ENCODE peak calls at places on chromosomes 1 and 21, in four cellular contexts. S is mucosa of descending colon, K is stomach, Z is ovary. T is an unnamed sample.

GRCh38 chr1:212167098-212167497 is 118.1 kb upstream of the PPP2R5A start:
- DNase-seq in S (no peak), K (no peak), Z (no peak), T (peak)

GRCh38 chr1:33758698-33759097 is 105.2 kb upstream of the HMGB4 start:
- DNase-seq in S (peak), K (no peak), Z (no peak), T (peak)

GRCh38 chr21:46078984-46079356 is 18.9 kb upstream of the COL6A2 start:
- DNase-seq in S (no peak), K (no peak), Z (no peak), T (peak)

GRCh38 chr1:98110674-98111073 is 189.8 kb upstream of the DPYD start:
- DNase-seq in S (no peak), K (no peak), Z (no peak), T (no peak)

GRCh38 chr1:98962156-98962555 is 42.5 kb downstream of the PLPPR5 start:
- DNase-seq in S (no peak), K (no peak), Z (no peak), T (no peak)

GRCh38 chr1:165898837-165899236 is 71.4 kb downstream of the UCK2 start:
- DNase-seq in S (no peak), K (no peak), Z (no peak), T (no peak)

GRCh38 chr21:34801519-34802132 is 132.8 kb downstream of the CLIC6 start:
- DNase-seq in S (no peak), K (no peak), Z (no peak), T (no peak)

GRCh38 chr21:46486481-46487000 is 27.9 kb downstream of the DIP2A start:
- DNase-seq in S (no peak), K (no peak), Z (no peak), T (no peak)

GRCh38 chr1:90346757-90347156 is 351.8 kb downstream of the ZNF326 start:
- DNase-seq in S (no peak), K (no peak), Z (no peak), T (no peak)

GRCh38 chr1:174206148-174206826 is 47.0 kb downstream of the RABGAP1L start:
- DNase-seq in S (no peak), K (no peak), Z (no peak), T (no peak)

GRCh38 chr1:20932437-20932977 is 145.4 kb upstream of the HP1BP3 start:
- DNase-seq in S (no peak), K (no peak), Z (no peak), T (no peak)

GRCh38 chr1:61079898-61080336 is 2.4 kb upstream of the NFIA start:
- DNase-seq in S (peak), K (peak), Z (peak), T (peak)

GRCh38 chr21:36630485-36631206 is 68.3 kb upstream of the SIM2 start:
- DNase-seq in S (peak), K (peak), Z (peak), T (peak)

GRCh38 chr1:17735791-17736190 is 19.3 kb upstream of the ACTL8 start:
- DNase-seq in S (no peak), K (no peak), Z (no peak), T (no peak)

GRCh38 chr1:91655912-91656449 is 155.3 kb downstream of the CDC7 start:
- DNase-seq in S (no peak), K (no peak), Z (no peak), T (no peak)

GRCh38 chr1:54094001-54094729 is 40.8 kb downstream of the TCEANC2 start:
- DNase-seq in S (peak), K (peak), Z (no peak), T (no peak)

GRCh38 chr1:46506470-46507219 is 17.0 kb downstream of the DMBX1 start:
- DNase-seq in S (no peak), K (no peak), Z (no peak), T (no peak)

GRCh38 chr1:161905269-161905884 is 118.3 kb downstream of the OLFML2B start:
- DNase-seq in S (peak), K (peak), Z (no peak), T (no peak)

GRCh38 chr1:17370618-17371017 is 1.4 kb upstream of the PADI6 start:
- DNase-seq in S (peak), K (no peak), Z (no peak), T (no peak)

GRCh38 chr1:53783056-53783455 is 44.1 kb upstream of the GLIS1 start:
- DNase-seq in S (no peak), K (no peak), Z (no peak), T (no peak)

GRCh38 chr1:153908071-153908470 is 14.7 kb downstream of the GATAD2B start:
- DNase-seq in S (no peak), K (no peak), Z (no peak), T (no peak)

GRCh38 chr1:94481473-94481933 is 60.1 kb downstream of the F3 start:
- DNase-seq in S (peak), K (peak), Z (peak), T (peak)

GRCh38 chr1:245276426-245276825 is 121.6 kb downstream of the KIF26B start:
- DNase-seq in S (no peak), K (no peak), Z (no peak), T (no peak)

GRCh38 chr1:12434174-12434573 is 183.8 kb downstream of the DHRS3 start:
- DNase-seq in S (no peak), K (no peak), Z (no peak), T (no peak)

GRCh38 chr1:15341228-15341627 is 68.5 kb upstream of the EFHD2 start:
- DNase-seq in S (no peak), K (no peak), Z (no peak), T (no peak)

GRCh38 chr1:86154581-86155060 is 2.0 kb downstream of the COL24A1 start:
- DNase-seq in S (no peak), K (no peak), Z (no peak), T (peak)

GRCh38 chr1:85555867-85556577 is 24.5 kb upstream of the CCN1 start:
- DNase-seq in S (no peak), K (no peak), Z (no peak), T (no peak)

GRCh38 chr1:51576085-51576444 is 40.8 kb upstream of the OSBPL9 start:
- DNase-seq in S (no peak), K (no peak), Z (no peak), T (no peak)

GRCh38 chr1:230807551-230808267 is 60.5 kb downstream of the CAPN9 start:
- DNase-seq in S (no peak), K (no peak), Z (no peak), T (no peak)

GRCh38 chr21:32423846-32424535 is 11.5 kb downstream of the EVA1C start:
- DNase-seq in S (no peak), K (no peak), Z (no peak), T (no peak)

GRCh38 chr1:243247901-243248300 is 7.2 kb downstream of the CEP170 start:
- DNase-seq in S (no peak), K (no peak), Z (no peak), T (no peak)

GRCh38 chr1:29642519-29642918 is 406.2 kb downstream of the PTPRU start:
- DNase-seq in S (no peak), K (no peak), Z (no peak), T (no peak)

GRCh38 chr1:117691942-117692341 is 86.1 kb downstream of the TENT5C start:
- DNase-seq in S (no peak), K (no peak), Z (no peak), T (no peak)

GRCh38 chr1:21131200-21131599 is 45.5 kb downstream of the EIF4G3 start:
- DNase-seq in S (no peak), K (no peak), Z (no peak), T (no peak)

GRCh38 chr1:211355873-211356272 is 29.2 kb downstream of the TRAF5 start:
- DNase-seq in S (no peak), K (no peak), Z (no peak), T (no peak)

GRCh38 chr1:201156346-201156745 is 2.1 kb upstream of the TMEM9 start:
- DNase-seq in S (no peak), K (no peak), Z (no peak), T (no peak)

DNA sequence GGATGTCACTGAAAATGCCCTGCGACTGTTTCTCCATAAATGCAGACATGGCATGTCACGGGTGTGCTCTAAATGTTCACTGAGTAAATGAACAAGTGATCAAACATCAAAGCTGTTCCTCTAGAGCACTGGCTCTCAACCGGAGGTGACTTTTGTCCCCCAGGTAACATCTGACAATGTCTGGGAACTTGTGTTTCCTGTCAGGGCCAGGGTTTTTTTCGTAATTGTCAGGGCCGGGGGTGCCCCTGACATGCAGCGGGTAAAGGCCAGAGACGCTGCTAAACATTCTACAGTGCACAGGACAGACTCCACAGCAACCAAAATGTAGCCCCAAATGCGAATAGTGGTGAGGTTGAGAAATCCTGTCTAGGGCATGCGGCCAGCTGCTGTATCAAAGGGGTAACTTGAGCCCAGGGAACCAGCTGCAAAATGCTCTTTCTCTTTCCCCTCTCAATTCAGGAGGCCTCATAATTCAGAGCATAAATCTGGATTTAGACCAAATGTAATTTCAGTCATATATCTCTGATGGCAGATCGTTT is 2.0 kb downstream of the ALDH4A1 start:
- DNase-seq in S (no peak), K (no peak), Z (no peak), T (no peak)
- H3K4me3 ChIP-seq in S (no peak), K (no peak), Z (no peak), T (no peak)

DNA sequence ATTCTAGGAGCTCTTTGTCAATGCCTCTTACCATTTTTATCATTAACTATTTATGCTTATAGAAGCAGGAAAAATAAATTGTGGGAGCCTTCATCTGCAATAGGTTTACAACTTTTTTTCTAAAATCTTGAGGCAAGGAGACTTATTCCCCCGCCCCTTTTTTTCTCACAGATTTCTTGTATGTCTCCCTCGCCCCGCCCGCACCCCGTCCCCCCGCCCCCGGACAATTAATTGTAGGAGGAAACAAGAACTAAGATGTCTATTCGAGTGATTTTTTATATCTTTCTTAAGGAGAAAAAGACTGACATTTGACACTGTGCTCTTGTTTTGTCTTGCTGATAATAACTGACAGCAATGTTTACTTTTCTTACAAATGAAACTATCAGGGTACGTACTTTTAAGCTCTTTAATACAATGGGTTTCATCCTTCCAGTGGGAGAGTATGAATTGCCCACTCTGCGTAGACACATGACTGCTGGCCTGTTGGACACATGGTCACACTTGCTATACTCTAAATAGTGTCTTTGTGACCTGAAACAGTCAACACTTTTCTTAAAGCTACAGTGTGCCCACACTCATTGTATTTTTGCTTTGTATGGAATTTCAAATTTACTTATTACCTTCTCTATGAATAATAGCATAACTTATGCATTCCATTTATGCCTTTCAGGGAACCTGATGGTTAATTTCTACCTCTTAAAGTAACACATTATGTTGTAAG is 1.5 kb upstream of the IVNS1ABP start:
- DNase-seq in S (no peak), K (no peak), Z (no peak), T (no peak)
- H3K4me3 ChIP-seq in S (no peak), K (no peak), Z (no peak), T (peak)

DNA sequence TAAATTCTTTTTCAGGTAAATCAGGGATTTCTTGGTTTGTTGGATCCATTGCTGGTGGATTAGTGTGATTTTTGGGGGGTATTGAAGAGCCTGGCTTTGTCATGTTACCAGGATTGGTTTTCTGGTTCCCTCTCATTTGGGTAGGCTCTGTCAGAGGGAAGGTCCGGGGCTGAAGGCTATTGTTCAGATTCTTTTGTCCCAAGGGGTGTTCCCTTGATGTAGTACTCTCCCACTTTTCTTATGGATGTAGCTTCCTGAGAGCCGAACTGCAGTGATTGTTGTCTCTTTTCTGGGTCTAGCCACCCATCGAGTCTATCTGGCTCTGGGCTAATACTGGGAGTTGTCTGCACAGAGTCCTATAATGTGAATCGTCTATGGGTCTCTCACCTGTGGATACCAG is 17.6 kb upstream of the CCSAP start:
- DNase-seq in S (no peak), K (no peak), Z (no peak), T (no peak)
- H3K4me3 ChIP-seq in S (no peak), K (no peak), Z (no peak), T (no peak)

GRCh38 chr1:155070392-155070700 is 6.8 kb downstream of the EFNA4 start:
- DNase-seq in S (no peak), K (no peak), Z (no peak), T (no peak)

GRCh38 chr1:155072531-155073289 is 5.9 kb upstream of the EFNA3 start:
- DNase-seq in S (no peak), K (no peak), Z (no peak), T (no peak)

GRCh38 chr1:155070721-155071556 is 7.4 kb downstream of the EFNA4 start:
- DNase-seq in S (peak), K (peak), Z (peak), T (peak)

GRCh38 chr1:155073377-155074272 is 5.0 kb upstream of the EFNA3 start:
- DNase-seq in S (peak), K (no peak), Z (no peak), T (no peak)

DNA sequence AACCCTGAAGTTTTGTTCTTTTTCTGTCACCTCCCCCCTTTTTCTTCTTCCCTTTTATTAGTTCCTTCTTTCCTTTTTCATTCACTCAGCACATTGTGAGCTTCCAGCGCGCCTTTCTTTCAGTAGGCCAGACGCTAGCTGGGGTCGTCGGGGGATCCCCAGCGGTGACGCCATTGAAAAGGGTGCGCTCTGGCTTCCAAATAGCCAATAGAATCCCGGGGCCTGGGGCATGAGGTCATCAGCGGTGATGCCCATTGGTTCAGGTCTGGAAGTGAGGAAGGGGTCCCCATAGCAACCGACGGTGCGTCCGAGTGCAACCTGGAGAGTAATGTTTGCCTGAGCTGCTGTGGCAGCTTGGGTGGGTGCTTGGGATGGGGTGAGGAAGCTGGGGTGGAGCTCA is 6.9 kb upstream of the EFNA3 start:
- DNase-seq in S (no peak), K (no peak), Z (no peak), T (no peak)
- H3K4me3 ChIP-seq in S (no peak), K (no peak), Z (no peak), T (peak)

GRCh38 chr1:246483204-246483933 is 23.7 kb downstream of the SMYD3 start:
- DNase-seq in S (no peak), K (no peak), Z (no peak), T (no peak)
- H3K4me3 ChIP-seq in S (no peak), K (no peak), Z (no peak), T (no peak)

GRCh38 chr1:93079685-93080141 is 630 bp downstream of the MTF2 start:
- DNase-seq in S (peak), K (no peak), Z (peak), T (peak)

GRCh38 chr1:93082313-93082712 is 3.2 kb downstream of the MTF2 start:
- DNase-seq in S (no peak), K (no peak), Z (no peak), T (no peak)

GRCh38 chr1:93080424-93080823 is 1.3 kb downstream of the MTF2 start:
- DNase-seq in S (peak), K (no peak), Z (no peak), T (no peak)

GRCh38 chr1:93083979-93084378 is 4.9 kb downstream of the MTF2 start:
- DNase-seq in S (no peak), K (no peak), Z (no peak), T (no peak)

DNA sequence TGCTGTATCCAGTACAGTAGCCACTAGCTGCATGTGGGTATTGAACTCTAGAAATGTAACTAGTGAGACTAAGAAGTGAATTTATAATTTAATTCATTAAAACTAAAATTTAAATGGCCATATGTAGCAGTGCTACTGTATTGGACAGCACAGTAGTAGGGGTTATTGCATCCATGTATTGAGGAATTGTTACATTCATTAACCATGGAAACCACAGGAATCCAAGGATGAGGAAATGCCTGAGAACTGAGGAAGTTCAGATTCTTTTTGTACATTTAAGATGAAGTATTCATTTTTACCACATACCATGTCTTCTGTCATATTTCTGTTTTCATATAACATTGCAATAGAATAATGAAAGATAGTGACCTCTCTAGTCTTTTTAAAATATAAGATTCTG is 2.6 kb downstream of the MTF2 start:
- DNase-seq in S (no peak), K (no peak), Z (no peak), T (no peak)
- H3K4me3 ChIP-seq in S (no peak), K (no peak), Z (no peak), T (peak)

DNA sequence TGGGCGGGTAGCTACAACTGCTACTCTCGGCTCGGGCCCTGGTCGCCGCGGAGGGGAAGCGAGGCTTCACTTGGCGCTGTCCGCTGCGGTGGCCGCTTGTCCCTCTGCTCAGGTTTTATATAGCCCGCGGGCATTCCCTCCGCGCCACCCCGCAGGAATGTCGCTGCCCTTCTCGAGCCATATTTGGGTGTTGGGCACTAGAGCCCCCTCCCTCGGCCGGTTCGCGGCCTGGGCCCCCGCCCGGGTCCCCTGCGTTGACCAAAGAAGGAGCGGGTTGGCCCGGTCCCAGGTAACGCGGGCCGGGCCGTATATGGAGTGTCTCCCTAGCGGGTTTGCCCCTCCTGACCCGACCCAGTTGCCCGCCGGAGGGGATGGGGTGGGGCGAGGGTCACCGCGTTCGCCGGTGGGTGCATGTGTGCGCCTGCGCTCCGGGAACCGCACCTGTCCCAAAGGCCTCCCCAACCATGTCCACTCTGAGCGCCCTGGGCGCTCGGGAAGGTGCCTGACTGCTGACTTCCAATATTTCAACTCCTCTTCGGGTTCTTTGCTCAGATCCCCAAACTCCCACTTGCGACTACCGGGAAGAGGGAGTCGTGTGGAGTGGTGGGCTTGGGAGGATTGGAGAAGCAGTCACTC is at the start of gene ACTA1:
- DNase-seq in S (no peak), K (no peak), Z (no peak), T (peak)
- H3K4me3 ChIP-seq in S (no peak), K (no peak), Z (no peak), T (peak)

DNA sequence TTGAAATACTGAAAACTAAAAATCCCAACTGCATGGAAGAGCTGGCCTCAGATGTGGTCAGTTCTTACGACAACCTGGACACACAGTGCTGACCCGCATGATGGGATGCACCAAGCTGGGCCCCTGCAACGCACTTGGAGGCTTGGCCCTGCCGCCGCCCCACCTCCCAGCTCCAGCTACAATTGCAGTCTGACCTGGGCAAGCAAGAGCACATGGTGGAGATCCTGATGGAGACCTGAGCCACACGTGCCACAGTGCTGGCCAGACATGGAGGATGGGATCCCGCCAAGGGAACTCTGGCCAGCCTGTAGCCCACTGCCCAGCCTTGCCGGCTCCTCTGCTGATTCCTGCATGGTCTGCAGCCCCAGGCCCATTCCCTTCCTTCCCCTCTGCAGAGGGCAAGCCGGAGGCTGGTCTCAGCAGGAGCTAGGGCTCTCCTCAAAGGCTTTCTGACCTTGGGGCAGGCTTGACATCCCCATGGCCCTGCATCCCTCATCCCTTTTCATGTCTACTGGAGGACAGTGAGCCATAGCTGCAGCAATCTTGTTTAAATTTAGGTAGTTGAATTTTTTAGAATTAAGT is 14.1 kb downstream of the CR1L start:
- DNase-seq in S (no peak), K (no peak), Z (no peak), T (no peak)
- H3K4me3 ChIP-seq in S (no peak), K (no peak), Z (no peak), T (no peak)

T was measured in heart right ventricle.